ENCODE peak calls at places on chromosome 10, in seven cellular contexts. M is hepatocyte, R is fibroblast of pulmonary artery, L is astrocyte of the spinal cord, K is naive B cell, A is mammary epithelial cell, G is DMS53. X is an unnamed sample.

GRCh38 chr10:105291571-105291970 is 650.5 kb downstream of the SORCS3 start:
- DNase-seq in M (no peak), R (no peak), L (no peak), K (no peak), A (peak; percentile 2), G (no peak), X (no peak)

GRCh38 chr10:99659868-99660366 is 608 bp downstream of the ENTPD7 start:
- DNase-seq in M (no peak), R (no peak), L (no peak), K (no peak), A (peak; percentile 28), G (peak; percentile 71), X (no peak)

GRCh38 chr10:72158174-72158573 is 57.6 kb upstream of the ANAPC16 start:
- DNase-seq in M (no peak), R (no peak), L (no peak), K (no peak), A (no peak), G (no peak), X (no peak)

GRCh38 chr10:33812586-33812985 is 478.1 kb upstream of the NRP1 start:
- DNase-seq in M (no peak), R (no peak), L (no peak), K (no peak), A (no peak), G (no peak), X (no peak)

GRCh38 chr10:96614515-96614914 is 27.7 kb upstream of the TM9SF3 start:
- DNase-seq in M (peak; percentile 34), R (peak; percentile 31), L (peak; percentile 84), K (no peak), A (peak; percentile 83), G (peak; percentile 93), X (no peak)

GRCh38 chr10:71085689-71086438 is 126.5 kb upstream of the UNC5B start:
- DNase-seq in M (peak; percentile 2), R (no peak), L (no peak), K (no peak), A (no peak), G (no peak), X (no peak)

GRCh38 chr10:102230861-102231356 is 4.8 kb downstream of the ELOVL3 start:
- DNase-seq in M (peak; percentile 65), R (peak; percentile 17), L (peak; percentile 23), K (peak; percentile 47), A (no peak), G (peak; percentile 84), X (peak; percentile 54)

GRCh38 chr10:76197293-76197692 is 765.9 kb downstream of the LRMDA start:
- DNase-seq in M (no peak), R (no peak), L (no peak), K (no peak), A (no peak), G (no peak), X (no peak)

GRCh38 chr10:64082083-64082482 is 560.9 kb downstream of the REEP3 start:
- DNase-seq in M (no peak), R (no peak), L (no peak), K (no peak), A (no peak), G (no peak), X (no peak)

GRCh38 chr10:15476337-15476736 is 105.2 kb upstream of the FAM171A1 start:
- DNase-seq in M (no peak), R (no peak), L (no peak), K (no peak), A (no peak), G (no peak), X (no peak)

GRCh38 chr10:489335-489734 is 200.1 kb downstream of the DIP2C start:
- DNase-seq in M (no peak), R (no peak), L (no peak), K (no peak), A (no peak), G (no peak), X (no peak)

GRCh38 chr10:63137306-63137705 is 4.2 kb downstream of the NRBF2 start:
- DNase-seq in M (peak; percentile 51), R (peak; percentile 60), L (peak; percentile 45), K (no peak), A (no peak), G (no peak), X (no peak)

GRCh38 chr10:90587081-90587491 is 270.8 kb downstream of the HTR7 start:
- DNase-seq in M (peak; percentile 32), R (peak; percentile 58), L (peak; percentile 86), K (no peak), A (peak; percentile 72), G (peak; percentile 65), X (no peak)

GRCh38 chr10:88974446-88975376 is 15.9 kb upstream of the FAS start:
- DNase-seq in M (no peak), R (no peak), L (peak; percentile 62), K (no peak), A (peak; percentile 31), G (peak; percentile 55), X (no peak)

GRCh38 chr10:52314007-52314821 is at the start of gene DKK1:
- DNase-seq in M (peak; percentile 86), R (peak; percentile 84), L (peak; percentile 82), K (peak; percentile 38), A (peak; percentile 87), G (peak; percentile 92), X (peak; percentile 23)

GRCh38 chr10:48667960-48668541 is 16.6 kb upstream of the WDFY4 start:
- DNase-seq in M (no peak), R (no peak), L (no peak), K (peak; percentile 93), A (no peak), G (no peak), X (peak; percentile 80)

GRCh38 chr10:51804861-51805260 is 105.5 kb upstream of the CSTF2T start:
- DNase-seq in M (no peak), R (peak; percentile 22), L (peak; percentile 14), K (no peak), A (peak; percentile 78), G (no peak), X (no peak)

GRCh38 chr10:44465430-44466115 is 80.7 kb upstream of the CXCL12 start:
- DNase-seq in M (no peak), R (no peak), L (peak; percentile 68), K (no peak), A (no peak), G (no peak), X (no peak)

GRCh38 chr10:102783541-102783930 is 39.8 kb downstream of the WBP1L start:
- DNase-seq in M (no peak), R (no peak), L (no peak), K (no peak), A (peak; percentile 69), G (no peak), X (no peak)

GRCh38 chr10:95558593-95559320 is 2.4 kb downstream of the SORBS1 start:
- DNase-seq in M (no peak), R (no peak), L (no peak), K (no peak), A (no peak), G (peak; percentile 9), X (no peak)

GRCh38 chr10:26857991-26858706 is 2.6 kb downstream of the ABI1 start:
- DNase-seq in M (peak; percentile 10), R (peak; percentile 30), L (no peak), K (peak; percentile 42), A (peak; percentile 44), G (no peak), X (peak; percentile 46)

GRCh38 chr10:33039167-33039566 is 81.1 kb upstream of the ITGB1 start:
- DNase-seq in M (no peak), R (no peak), L (no peak), K (no peak), A (no peak), G (peak; percentile 65), X (no peak)

GRCh38 chr10:114278140-114278883 is 39.3 kb downstream of the VWA2 start:
- DNase-seq in M (no peak), R (no peak), L (no peak), K (no peak), A (no peak), G (no peak), X (no peak)

GRCh38 chr10:132401396-132402168 is 4.6 kb downstream of the PWWP2B start:
- DNase-seq in M (no peak), R (no peak), L (no peak), K (no peak), A (no peak), G (no peak), X (no peak)

GRCh38 chr10:26946103-26946907 is 85.5 kb upstream of the ABI1 start:
- DNase-seq in M (no peak), R (no peak), L (peak; percentile 15), K (no peak), A (peak; percentile 70), G (peak; percentile 63), X (no peak)

GRCh38 chr10:100733319-100733718 is 12.1 kb upstream of the PAX2 start:
- DNase-seq in M (no peak), R (no peak), L (no peak), K (no peak), A (no peak), G (no peak), X (no peak)

GRCh38 chr10:62268399-62269076 is at the start of gene RTKN2:
- DNase-seq in M (peak; percentile 98), R (peak; percentile 73), L (peak; percentile 86), K (peak; percentile 75), A (peak; percentile 88), G (peak; percentile 97), X (peak; percentile 71)

GRCh38 chr10:7546365-7546967 is 120.3 kb downstream of the ITIH5 start:
- DNase-seq in M (no peak), R (no peak), L (no peak), K (no peak), A (no peak), G (no peak), X (no peak)

GRCh38 chr10:13859979-13860619 is 273.3 kb downstream of the PRPF18 start:
- DNase-seq in M (no peak), R (peak; percentile 57), L (no peak), K (no peak), A (no peak), G (no peak), X (no peak)

X was measured in GM06990.